ENCODE peak calls at places on chromosomes 3 and 15, in seven cellular contexts. Z, C, V, A, B, R and M are unnamed samples. For H3K4me1, the result is how much of the 10 kb centered on the place peaks cover.

GRCh38 chr3:102536479-102536878 is 101.7 kb downstream of the ZPLD1 start:
- DNase-seq in Z (no peak), C (no peak), V (peak), A (peak), B (peak), R (no peak), M (peak)

GRCh38 chr3:30878862-30879261 is 15.6 kb downstream of the GADL1 start:
- DNase-seq in Z (no peak), C (no peak), V (no peak), A (no peak), B (no peak), R (no peak), M (no peak)

GRCh38 chr3:150238043-150238802 is 169.9 kb upstream of the TSC22D2 start:
- DNase-seq in Z (no peak), C (no peak), V (no peak), A (no peak), B (no peak), R (no peak), M (no peak)

GRCh38 chr15:52681441-52681840 is 2.3 kb upstream of the ATOSA start:
- DNase-seq in Z (no peak), C (no peak), V (no peak), A (no peak), B (no peak), R (no peak), M (no peak)

GRCh38 chr15:66876423-66876730 is 174.3 kb downstream of the SMAD6 start:
- DNase-seq in Z (no peak), C (peak), V (no peak), A (no peak), B (no peak), R (no peak), M (no peak)

GRCh38 chr3:147305533-147306241 is 100.7 kb downstream of the ZIC4 start:
- DNase-seq in Z (no peak), C (no peak), V (no peak), A (no peak), B (no peak), R (no peak), M (no peak)

GRCh38 chr3:18445421-18446066 is 20.4 kb upstream of the SATB1 start:
- DNase-seq in Z (no peak), C (no peak), V (no peak), A (no peak), B (peak), R (no peak), M (no peak)

GRCh38 chr15:34436956-34437442 is 609 bp downstream of the GOLGA8A start:
- DNase-seq in Z (peak), C (peak), V (no peak), A (peak), B (peak), R (no peak), M (no peak)

GRCh38 chr3:63051920-63052319 is 176.7 kb upstream of the CADPS start:
- DNase-seq in Z (peak), C (no peak), V (no peak), A (no peak), B (no peak), R (no peak), M (no peak)

GRCh38 chr3:173750095-173750494 is 352.6 kb downstream of the NLGN1 start:
- DNase-seq in Z (no peak), C (no peak), V (no peak), A (no peak), B (no peak), R (no peak), M (no peak)

GRCh38 chr3:71994203-71994602 is 209.3 kb upstream of the PROK2 start:
- DNase-seq in Z (no peak), C (no peak), V (no peak), A (no peak), B (no peak), R (no peak), M (no peak)

GRCh38 chr15:100781961-100782525 is 97.6 kb upstream of the ALDH1A3 start:
- DNase-seq in Z (peak), C (no peak), V (no peak), A (no peak), B (peak), R (no peak), M (peak)

GRCh38 chr3:142649996-142650693 is 54.0 kb downstream of the PLS1 start:
- DNase-seq in Z (no peak), C (no peak), V (no peak), A (no peak), B (no peak), R (no peak), M (no peak)

GRCh38 chr15:88788816-88789215 is 14.4 kb upstream of the ACAN start:
- DNase-seq in Z (no peak), C (no peak), V (no peak), A (no peak), B (no peak), R (no peak), M (no peak)

GRCh38 chr3:46706771-46707582 is 5.8 kb downstream of the TMIE start:
- DNase-seq in Z (no peak), C (no peak), V (no peak), A (no peak), B (no peak), R (no peak), M (no peak)

GRCh38 chr3:65988440-65988839 is 50.3 kb downstream of the MAGI1 start:
- DNase-seq in Z (no peak), C (no peak), V (no peak), A (no peak), B (no peak), R (no peak), M (no peak)

DNA sequence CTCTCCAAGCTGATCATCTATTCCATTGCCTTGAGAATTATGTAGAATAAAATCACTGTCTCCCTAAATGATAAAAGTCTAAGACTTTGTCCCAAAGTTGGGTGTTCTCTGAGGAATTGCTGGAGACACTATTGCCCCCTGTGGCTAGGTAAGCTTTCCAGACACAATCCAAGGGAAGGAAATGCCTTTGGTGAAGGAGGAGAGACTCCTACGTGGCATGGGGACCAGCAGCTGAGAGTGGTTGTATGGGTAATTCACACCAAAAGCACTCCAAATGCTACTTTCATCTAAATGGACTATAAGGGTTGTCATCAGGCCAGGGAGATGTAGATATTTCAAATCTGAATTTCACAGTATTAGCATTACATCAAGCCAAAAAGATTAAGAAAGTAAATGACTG is 400.9 kb upstream of the THBS1 start:
- DNase-seq in Z (no peak), C (no peak), V (no peak), A (no peak), B (no peak), R (no peak), M (no peak)
- H3K4me1 ChIP-seq in Z (under half), C (under half), V (under half), A (under half), B (under half), R (under half), M (under half)

DNA sequence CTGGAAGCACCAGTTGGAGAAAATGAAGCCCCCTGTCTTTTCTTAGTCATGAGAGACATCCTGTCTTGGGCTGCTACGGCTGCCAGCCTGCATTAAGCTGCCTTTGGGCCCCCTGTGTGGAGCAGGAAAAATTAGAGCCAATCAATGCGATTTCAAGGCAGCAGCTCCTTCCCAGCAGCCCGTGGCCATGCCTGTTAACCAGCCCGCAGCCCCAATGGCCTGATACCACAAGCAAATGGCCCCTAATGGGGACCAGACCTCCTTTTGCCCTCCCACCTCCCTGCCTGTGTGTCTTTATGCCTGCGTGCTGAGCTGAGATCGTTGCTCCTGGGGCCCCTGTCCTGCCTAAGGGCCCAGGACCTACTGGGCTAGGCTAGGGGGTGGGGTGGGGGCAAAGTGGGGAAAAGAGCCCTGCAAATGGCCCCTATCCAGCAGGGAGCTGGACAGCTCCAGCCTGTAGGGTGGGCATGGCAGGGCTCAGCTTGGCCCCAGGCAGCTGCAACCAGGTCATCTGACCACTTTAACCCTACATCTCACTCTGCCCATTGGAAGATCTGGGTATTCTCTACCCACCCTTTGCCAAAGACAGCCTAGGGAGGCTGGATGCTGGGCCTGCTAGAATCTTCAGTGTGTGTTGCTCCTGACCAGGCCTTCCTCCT is 53.8 kb upstream of the MRPS22 start:
- DNase-seq in Z (no peak), C (no peak), V (no peak), A (no peak), B (peak), R (no peak), M (no peak)
- TF ChIP-seq YY1 in Z (no peak), C (no peak), V (no peak), A (no peak), B (no peak), R (no peak), M (no peak)

DNA sequence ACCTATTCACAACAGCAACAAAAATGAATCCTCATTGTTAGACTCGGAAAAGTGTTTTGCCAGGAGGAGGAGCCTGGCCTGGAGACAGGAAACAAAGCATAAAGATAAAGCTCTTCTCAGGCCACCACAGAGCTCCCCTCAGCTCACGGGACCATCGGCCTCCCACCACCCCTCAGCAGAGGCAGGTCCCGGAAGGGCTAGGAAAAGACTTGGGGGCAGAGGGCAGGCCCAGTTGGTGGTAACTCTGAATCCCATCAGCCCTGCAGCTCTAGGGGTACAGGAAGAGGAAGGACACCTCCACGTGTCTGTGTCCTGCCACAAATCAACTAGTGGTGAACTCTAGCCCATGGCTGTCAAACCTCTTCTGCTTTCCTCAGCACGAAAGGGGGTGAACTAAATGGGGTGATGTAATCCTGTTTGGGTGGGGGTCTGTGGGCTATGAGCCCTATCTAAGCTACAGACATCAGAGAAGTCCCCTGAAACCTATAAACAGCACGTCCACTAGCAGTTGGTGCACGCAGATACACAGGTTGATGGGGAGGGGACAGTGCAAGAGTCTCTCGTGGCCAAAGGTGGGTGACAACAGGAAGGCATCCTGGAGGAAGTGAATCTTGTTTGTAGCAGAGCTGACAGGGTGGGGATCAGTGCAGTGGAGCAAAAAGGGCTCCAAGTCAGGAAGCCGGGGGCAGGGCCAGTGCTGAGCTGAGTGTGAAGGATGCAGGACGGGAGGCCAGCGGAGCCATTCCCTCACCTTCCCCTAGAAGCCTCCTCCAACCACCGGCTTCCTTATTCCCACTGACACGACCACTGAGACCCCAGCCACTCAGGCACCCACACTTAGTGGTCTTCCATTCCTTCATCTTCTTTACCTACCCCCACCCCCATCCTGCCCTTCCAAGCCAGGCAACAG is 111.1 kb upstream of the HACD2 start:
- DNase-seq in Z (no peak), C (no peak), V (no peak), A (no peak), B (no peak), R (no peak), M (no peak)
- H3K4me3 ChIP-seq in Z (no peak), C (no peak), V (no peak), A (no peak), B (no peak), R (no peak), M (no peak)

GRCh38 chr3:4828279-4829030 is 150.8 kb upstream of the BHLHE40 start:
- DNase-seq in Z (no peak), C (no peak), V (no peak), A (no peak), B (no peak), R (no peak), M (no peak)
- H3K4me1 ChIP-seq in Z (under half), C (half or more), V (under half), A (under half), B (half or more), R (under half), M (under half)

GRCh38 chr15:82649226-82649999 is 2.2 kb upstream of the CPEB1 start:
- DNase-seq in Z (no peak), C (peak), V (no peak), A (no peak), B (no peak), R (peak), M (no peak)

GRCh38 chr15:82648257-82649103 is 1.3 kb upstream of the CPEB1 start:
- DNase-seq in Z (no peak), C (no peak), V (no peak), A (no peak), B (peak), R (no peak), M (no peak)

GRCh38 chr15:82646250-82647044 is 716 bp downstream of the CPEB1 start:
- DNase-seq in Z (no peak), C (peak), V (no peak), A (no peak), B (no peak), R (no peak), M (no peak)

GRCh38 chr15:82647835-82648256 is 683 bp upstream of the CPEB1 start:
- DNase-seq in Z (no peak), C (peak), V (no peak), A (no peak), B (peak), R (no peak), M (peak)

DNA sequence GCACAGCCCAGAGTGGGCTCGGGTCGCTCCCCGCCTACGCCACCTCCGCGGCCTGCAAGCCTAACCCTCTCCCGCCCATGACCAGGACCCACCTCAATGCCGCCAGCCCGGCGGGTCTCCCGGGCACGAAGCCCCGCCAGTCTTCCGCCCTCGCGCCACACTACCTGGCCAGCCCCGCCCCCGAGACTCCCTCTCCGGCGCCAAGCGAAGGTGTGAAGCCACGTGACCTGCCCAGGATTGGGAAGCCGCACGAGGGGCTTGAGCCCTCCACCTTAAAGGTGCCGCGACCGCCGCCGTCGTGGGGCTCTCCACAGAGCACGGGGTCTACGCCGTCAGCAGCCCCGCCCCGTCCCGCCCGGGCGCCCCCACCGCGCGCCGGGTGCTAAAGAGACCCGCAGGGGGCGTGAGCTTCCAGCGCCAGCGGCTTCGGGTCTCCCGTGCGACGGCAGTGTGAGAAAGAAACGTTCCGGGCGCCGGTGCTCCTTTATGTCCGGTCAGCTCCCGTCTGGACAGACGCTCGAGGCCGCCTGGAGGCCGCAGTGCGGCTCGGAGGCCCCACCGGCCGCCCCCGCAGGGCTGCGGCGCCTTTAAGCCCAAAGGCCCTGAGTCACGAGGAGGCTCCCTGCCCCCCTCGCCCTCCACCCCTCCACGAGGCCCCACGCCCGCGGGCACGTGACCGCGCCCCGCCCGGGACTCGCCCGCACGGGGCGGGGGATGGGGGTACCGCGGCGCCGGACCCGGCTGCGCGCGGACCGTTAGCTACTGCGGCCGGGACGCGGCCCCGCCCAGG is at the start of gene CPEB1:
- DNase-seq in Z (no peak), C (peak), V (no peak), A (no peak), B (peak), R (no peak), M (peak)
- TF ChIP-seq YY1 in Z (no peak), C (no peak), V (no peak), A (no peak), B (no peak), R (no peak), M (no peak)

GRCh38 chr15:64341961-64342360 is 14.0 kb downstream of the CSNK1G1 start:
- DNase-seq in Z (no peak), C (no peak), V (no peak), A (no peak), B (no peak), R (no peak), M (no peak)

GRCh38 chr15:64340355-64340754 is 15.6 kb downstream of the CSNK1G1 start:
- DNase-seq in Z (no peak), C (no peak), V (no peak), A (no peak), B (no peak), R (no peak), M (no peak)

GRCh38 chr15:64343841-64344240 is 12.1 kb downstream of the CSNK1G1 start:
- DNase-seq in Z (no peak), C (no peak), V (no peak), A (no peak), B (no peak), R (no peak), M (no peak)

GRCh38 chr15:64344651-64345262 is 11.2 kb downstream of the CSNK1G1 start:
- DNase-seq in Z (no peak), C (no peak), V (no peak), A (no peak), B (no peak), R (no peak), M (no peak)

GRCh38 chr15:64343222-64343621 is 12.8 kb downstream of the CSNK1G1 start:
- DNase-seq in Z (no peak), C (no peak), V (no peak), A (no peak), B (no peak), R (no peak), M (no peak)
- H3K4me3 ChIP-seq in Z (no peak), C (no peak), V (no peak), A (no peak), B (no peak), R (no peak), M (no peak)

GRCh38 chr3:15323063-15323462 is 9.3 kb downstream of the SH3BP5 start:
- DNase-seq in Z (no peak), C (no peak), V (no peak), A (no peak), B (no peak), R (no peak), M (no peak)
- H3K4me1 ChIP-seq in Z (under half), C (under half), V (under half), A (under half), B (under half), R (under half), M (under half)

GRCh38 chr3:100492810-100493140 is 356 bp downstream of the TMEM45A start:
- DNase-seq in Z (no peak), C (no peak), V (no peak), A (no peak), B (no peak), R (no peak), M (no peak)
- TF ChIP-seq YY1 in Z (no peak), C (no peak), V (no peak), A (no peak), B (no peak), R (no peak), M (no peak)

DNA sequence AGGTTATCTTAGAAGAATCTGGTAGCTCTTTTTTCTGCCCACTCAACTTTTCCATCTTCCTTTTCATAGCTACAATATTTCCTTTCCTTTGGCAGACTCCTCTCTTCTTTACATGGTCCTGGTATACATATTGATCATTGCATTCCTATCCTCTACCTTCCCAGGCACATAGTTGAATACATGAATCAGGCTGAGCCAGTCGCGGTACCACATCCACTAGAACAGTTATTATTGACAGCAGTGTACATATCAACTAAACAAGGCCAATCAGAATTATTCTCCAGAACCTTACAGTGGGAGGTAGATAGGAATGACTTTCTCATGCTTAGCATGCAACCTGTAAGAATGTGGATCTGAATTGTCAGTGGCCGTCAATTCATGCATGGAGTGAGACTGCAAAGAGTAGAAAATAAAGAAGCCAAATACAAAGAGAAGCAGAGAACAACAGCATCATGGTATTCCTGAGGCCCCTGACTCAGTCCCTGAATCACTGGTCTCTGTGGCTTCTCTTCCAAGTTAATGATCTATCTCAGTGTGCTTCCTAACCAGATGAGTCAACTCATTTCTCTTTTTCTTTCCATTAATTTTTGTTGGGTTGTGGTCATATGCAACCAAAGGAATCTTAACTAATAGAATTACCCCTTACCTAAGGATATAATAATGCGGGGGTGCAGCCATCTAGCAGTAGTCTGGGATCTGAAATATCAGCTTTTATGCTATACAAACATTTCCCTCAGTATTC is 60.9 kb upstream of the DCBLD2 start:
- DNase-seq in Z (no peak), C (no peak), V (peak), A (peak), B (no peak), R (no peak), M (no peak)
- H3K4me3 ChIP-seq in Z (no peak), C (no peak), V (peak), A (no peak), B (no peak), R (no peak), M (no peak)

GRCh38 chr15:75174102-75174501 is 27.6 kb upstream of the C15orf39 start:
- DNase-seq in Z (no peak), C (no peak), V (no peak), A (no peak), B (no peak), R (no peak), M (no peak)
- H3K4me1 ChIP-seq in Z (under half), C (under half), V (under half), A (half or more), B (under half), R (under half), M (under half)